ENCODE peak calls at places on chromosome 2, in five cellular contexts. O is psoas muscle, W is MM.1S, H is mesenchymal stem cell, C is left lung. Q is an unnamed sample. For H3K4me1, the result is how much of the 10 kb centered on the place peaks cover.

GRCh38 chr2:78351208-78351607 is 674.3 kb upstream of the REG3G start:
- DNase-seq in O (no peak), W (no peak), H (peak), C (no peak), Q (no peak)

GRCh38 chr2:42844901-42845685 is 52.7 kb upstream of the HAAO start:
- DNase-seq in O (no peak), W (no peak), H (peak), C (no peak), Q (no peak)

GRCh38 chr2:441258-442023 is 153.6 kb upstream of the ALKAL2 start:
- DNase-seq in O (no peak), W (peak), H (no peak), C (no peak), Q (no peak)

GRCh38 chr2:240596491-240596931 is 10.0 kb downstream of the CAPN10 start:
- DNase-seq in O (peak), W (no peak), H (no peak), C (peak), Q (no peak)

GRCh38 chr2:68426885-68427579 is 40.1 kb downstream of the FBXO48 start:
- DNase-seq in O (no peak), W (peak), H (peak), C (no peak), Q (no peak)

GRCh38 chr2:231721641-231722310 is 13.5 kb downstream of the PTMA start:
- DNase-seq in O (no peak), W (no peak), H (no peak), C (no peak), Q (no peak)

GRCh38 chr2:128187032-128187654 is 96.1 kb downstream of the UGGT1 start:
- DNase-seq in O (no peak), W (no peak), H (peak), C (no peak), Q (no peak)

GRCh38 chr2:105358593-105358992 is 21.3 kb downstream of the C2orf49 start:
- DNase-seq in O (no peak), W (no peak), H (no peak), C (no peak), Q (no peak)

GRCh38 chr2:121721926-121722325 is 14.7 kb downstream of the NIFK start:
- DNase-seq in O (no peak), W (no peak), H (peak), C (no peak), Q (no peak)

GRCh38 chr2:90645-91312 is 44.5 kb upstream of the FAM110C start:
- DNase-seq in O (no peak), W (no peak), H (no peak), C (no peak), Q (no peak)

GRCh38 chr2:134665729-134666506 is 52.9 kb downstream of the TMEM163 start:
- DNase-seq in O (no peak), W (no peak), H (no peak), C (no peak), Q (no peak)

GRCh38 chr2:169361706-169362345 is 508 bp downstream of the LRP2 start:
- DNase-seq in O (peak), W (no peak), H (peak), C (peak), Q (no peak)

GRCh38 chr2:119230630-119231185 is 7.1 kb downstream of the STEAP3 start:
- DNase-seq in O (peak), W (no peak), H (peak), C (no peak), Q (no peak)

GRCh38 chr2:240588669-240589068 is 2.1 kb downstream of the CAPN10 start:
- DNase-seq in O (peak), W (no peak), H (no peak), C (no peak), Q (no peak)

GRCh38 chr2:71526975-71527374 is 73.6 kb downstream of the DYSF start:
- DNase-seq in O (no peak), W (no peak), H (no peak), C (no peak), Q (no peak)

GRCh38 chr2:133157141-133157540 is 411.1 kb downstream of the NCKAP5 start:
- DNase-seq in O (no peak), W (no peak), H (no peak), C (no peak), Q (no peak)

GRCh38 chr2:63661076-63661475 is 72.3 kb downstream of the MDH1 start:
- DNase-seq in O (no peak), W (no peak), H (peak), C (no peak), Q (no peak)

GRCh38 chr2:221791840-221792239 is 219.7 kb upstream of the EPHA4 start:
- DNase-seq in O (no peak), W (no peak), H (no peak), C (no peak), Q (no peak)

GRCh38 chr2:156670104-156670503 is 233.9 kb downstream of the GPD2 start:
- DNase-seq in O (no peak), W (no peak), H (no peak), C (no peak), Q (no peak)

GRCh38 chr2:103986001-103986400 is 867.9 kb upstream of the POU3F3 start:
- DNase-seq in O (no peak), W (no peak), H (no peak), C (no peak), Q (no peak)

GRCh38 chr2:18949871-18950597 is 360.7 kb upstream of the NT5C1B start:
- DNase-seq in O (no peak), W (no peak), H (peak), C (no peak), Q (no peak)

GRCh38 chr2:134435936-134436335 is 182.1 kb downstream of the MGAT5 start:
- DNase-seq in O (no peak), W (no peak), H (no peak), C (no peak), Q (no peak)

GRCh38 chr2:153287109-153287801 is 191.3 kb downstream of the RPRM start:
- DNase-seq in O (no peak), W (no peak), H (no peak), C (no peak), Q (no peak)

GRCh38 chr2:233245406-233245805 is 6.1 kb upstream of the ATG16L1 start:
- DNase-seq in O (no peak), W (no peak), H (no peak), C (no peak), Q (no peak)

GRCh38 chr2:200405599-200406298 is 99.3 kb downstream of the SPATS2L start:
- DNase-seq in O (no peak), W (no peak), H (peak), C (no peak), Q (no peak)

GRCh38 chr2:38095655-38095995 is 19.7 kb upstream of the CYP1B1 start:
- DNase-seq in O (no peak), W (no peak), H (no peak), C (no peak), Q (no peak)

GRCh38 chr2:158391876-158392275 is 64.7 kb downstream of the CCDC148 start:
- DNase-seq in O (no peak), W (no peak), H (no peak), C (no peak), Q (no peak)

GRCh38 chr2:115374981-115375380 is 932.5 kb downstream of the DPP10 start:
- DNase-seq in O (no peak), W (no peak), H (no peak), C (no peak), Q (no peak)

GRCh38 chr2:141455211-141455826 is 675.5 kb downstream of the LRP1B start:
- DNase-seq in O (no peak), W (no peak), H (no peak), C (no peak), Q (no peak)

GRCh38 chr2:62293151-62293489 is 97.2 kb downstream of the B3GNT2 start:
- DNase-seq in O (no peak), W (no peak), H (no peak), C (no peak), Q (no peak)

GRCh38 chr2:73059106-73059505 is 12.4 kb downstream of the SFXN5 start:
- DNase-seq in O (no peak), W (no peak), H (no peak), C (no peak), Q (no peak)

GRCh38 chr2:177535968-177536514 is 143.5 kb downstream of the AGPS start:
- DNase-seq in O (no peak), W (no peak), H (no peak), C (no peak), Q (no peak)

GRCh38 chr2:201777869-201778268 is 2.9 kb downstream of the ALS2 start:
- DNase-seq in O (no peak), W (no peak), H (no peak), C (no peak), Q (no peak)

GRCh38 chr2:216692636-216693413 is 2.5 kb downstream of the IGFBP5 start:
- DNase-seq in O (peak), W (peak), H (peak), C (peak), Q (no peak)

GRCh38 chr2:148860037-148860436 is 15.0 kb upstream of the KIF5C start:
- DNase-seq in O (no peak), W (no peak), H (no peak), C (no peak), Q (no peak)

DNA sequence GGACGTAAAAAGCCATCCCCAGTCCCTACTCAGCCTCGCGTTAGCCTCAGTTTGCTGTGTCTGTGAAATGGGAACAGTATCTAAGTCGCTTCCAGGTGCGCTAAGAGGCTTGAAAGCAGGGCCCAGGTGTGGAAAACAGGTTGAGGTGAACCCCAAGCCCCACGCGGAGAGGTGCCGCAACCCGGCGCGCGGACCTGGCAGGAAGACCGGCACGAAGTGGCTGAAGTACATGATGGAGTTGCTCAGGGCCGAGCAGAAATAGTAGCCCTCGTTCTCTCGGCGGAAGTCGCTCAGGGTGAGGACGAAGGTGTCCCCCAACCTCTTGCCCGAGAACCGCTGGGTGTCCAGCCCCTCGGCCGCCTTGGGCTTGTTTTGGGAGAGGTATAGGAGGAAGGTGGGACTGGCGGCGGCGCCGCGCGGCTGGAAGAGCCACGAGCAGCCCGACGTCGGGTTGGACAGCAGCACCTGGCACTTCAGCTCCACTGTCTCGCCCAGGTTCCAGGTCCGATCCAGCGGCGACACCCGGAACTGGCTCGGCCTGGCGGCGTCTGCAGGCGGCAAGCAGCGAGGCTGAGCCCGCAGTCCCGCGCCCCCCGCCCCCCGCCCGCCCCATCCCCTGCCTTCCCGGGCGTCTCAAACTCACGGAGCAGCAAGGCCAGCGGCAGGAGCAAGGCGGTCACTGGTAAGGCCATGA is 432 bp downstream of the CD8A start:
- DNase-seq in O (no peak), W (no peak), H (no peak), C (no peak), Q (no peak)
- H3K4me3 ChIP-seq in O (peak), W (no peak), H (no peak), C (peak), Q (peak)

DNA sequence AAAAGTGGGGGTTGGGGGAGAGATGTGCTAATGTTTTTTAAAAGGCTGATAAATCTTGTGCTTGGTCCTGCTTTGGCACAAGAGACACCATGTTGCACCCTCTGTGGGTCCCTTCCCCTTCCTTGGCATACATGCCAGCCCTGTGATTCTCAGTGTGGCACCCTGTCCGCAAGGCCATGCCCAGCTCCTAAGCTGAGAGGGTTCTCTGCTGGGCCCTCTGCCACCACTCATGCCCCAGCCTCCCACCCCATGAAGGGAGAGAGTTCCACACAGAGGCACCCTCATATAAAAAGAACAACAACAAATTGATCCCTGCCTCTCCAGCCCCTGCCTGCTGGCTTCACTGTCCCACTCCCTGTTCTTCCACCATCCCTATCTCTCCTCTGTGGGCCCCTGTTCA is 2.5 kb upstream of the ADCY3 start:
- DNase-seq in O (no peak), W (no peak), H (no peak), C (no peak), Q (no peak)
- H3K4me1 ChIP-seq in O (under half), W (under half), H (under half), C (under half), Q (under half)

DNA sequence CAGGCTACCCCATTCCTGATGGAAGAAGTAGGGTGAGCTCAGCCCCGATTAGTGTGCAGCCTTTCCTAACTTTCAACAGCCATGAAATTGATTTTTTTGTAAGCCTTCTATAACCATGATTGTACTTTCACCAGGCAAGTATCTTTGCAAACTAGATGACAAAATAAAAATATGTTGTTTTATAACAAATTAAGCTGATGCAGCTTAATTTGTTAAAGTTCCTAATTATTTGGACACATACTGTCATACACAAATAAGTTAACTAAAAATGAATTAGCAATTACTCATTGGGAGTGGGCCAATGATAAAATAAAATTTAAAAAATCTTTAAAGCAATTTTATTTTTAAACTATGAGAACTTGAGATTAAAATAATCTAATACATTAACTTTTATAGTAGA is 113.1 kb upstream of the FANCL start:
- DNase-seq in O (no peak), W (no peak), H (no peak), C (no peak), Q (no peak)
- H3K27ac ChIP-seq in O (no peak), W (no peak), H (no peak), C (no peak), Q (no peak)

DNA sequence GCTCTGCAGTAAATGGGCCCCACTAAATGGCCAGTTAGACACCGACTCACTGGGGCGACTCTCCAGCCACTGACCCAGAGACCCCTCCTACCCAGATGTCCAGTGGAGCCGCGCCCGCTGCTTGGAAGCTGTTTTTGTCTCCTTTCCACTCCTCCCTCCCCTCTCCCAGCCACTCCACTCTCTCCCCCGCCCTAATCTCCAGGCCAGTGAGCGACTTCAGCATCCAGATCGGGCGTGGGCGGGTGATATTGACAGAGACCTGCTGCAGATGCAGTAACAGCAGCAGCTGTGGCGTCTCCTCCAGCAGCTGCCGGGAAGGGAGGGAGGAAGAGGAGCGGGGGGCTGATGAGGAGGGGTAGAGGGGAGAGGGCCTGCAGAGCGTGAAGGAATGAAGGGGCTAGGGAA is at the start of gene SCN7A:
- DNase-seq in O (peak), W (no peak), H (peak), C (peak), Q (no peak)
- H3K4me3 ChIP-seq in O (peak), W (no peak), H (peak), C (peak), Q (no peak)

DNA sequence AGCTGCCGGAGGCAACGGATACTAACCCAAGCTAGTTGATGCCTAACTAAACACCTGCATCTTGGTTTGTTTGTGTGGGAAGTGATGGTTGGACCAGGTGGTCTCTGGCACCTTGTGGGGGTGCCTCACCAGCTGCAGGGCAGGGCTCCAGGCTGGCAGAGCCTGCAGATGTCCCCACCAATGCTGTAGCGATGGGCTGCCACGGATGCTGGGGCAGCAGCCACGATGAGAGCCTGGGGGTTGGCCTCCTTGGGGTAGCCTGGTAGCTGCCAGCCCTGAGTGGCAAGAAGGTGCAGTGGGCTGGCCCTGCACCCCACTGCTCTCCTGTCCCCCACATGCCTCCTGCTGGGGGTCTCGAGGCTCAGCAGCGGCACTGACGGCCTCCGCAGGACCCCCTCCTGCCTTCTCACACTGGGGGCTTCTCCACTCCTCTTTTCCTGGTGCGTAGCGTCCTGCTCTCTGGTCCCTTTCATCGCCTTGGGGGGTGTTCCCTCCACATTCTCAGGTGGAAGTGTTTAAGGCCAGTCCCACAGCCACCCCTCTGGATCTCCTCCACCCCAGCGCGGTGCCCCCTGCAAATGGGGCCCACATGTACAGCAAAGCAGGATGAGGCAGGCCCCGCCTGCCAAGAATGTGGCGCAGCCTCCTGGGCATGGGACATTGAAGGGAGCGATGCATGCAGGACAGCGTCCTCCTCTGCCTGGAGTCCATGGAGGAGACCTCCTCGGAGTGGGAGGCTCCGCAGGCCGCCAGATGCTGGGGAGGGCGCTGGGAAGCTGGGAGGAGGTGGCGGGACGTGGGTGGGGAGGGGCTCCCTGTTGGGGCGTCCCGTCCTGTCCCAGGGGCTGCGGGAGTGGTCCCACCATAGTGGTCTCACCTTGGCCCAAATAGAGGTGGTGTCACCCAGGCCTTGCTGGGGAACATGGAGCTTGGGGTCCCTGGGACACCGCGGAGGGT is 173.1 kb downstream of the ASB1 start:
- DNase-seq in O (no peak), W (no peak), H (no peak), C (no peak), Q (no peak)
- H3K4me1 ChIP-seq in O (under half), W (under half), H (under half), C (under half), Q (under half)

DNA sequence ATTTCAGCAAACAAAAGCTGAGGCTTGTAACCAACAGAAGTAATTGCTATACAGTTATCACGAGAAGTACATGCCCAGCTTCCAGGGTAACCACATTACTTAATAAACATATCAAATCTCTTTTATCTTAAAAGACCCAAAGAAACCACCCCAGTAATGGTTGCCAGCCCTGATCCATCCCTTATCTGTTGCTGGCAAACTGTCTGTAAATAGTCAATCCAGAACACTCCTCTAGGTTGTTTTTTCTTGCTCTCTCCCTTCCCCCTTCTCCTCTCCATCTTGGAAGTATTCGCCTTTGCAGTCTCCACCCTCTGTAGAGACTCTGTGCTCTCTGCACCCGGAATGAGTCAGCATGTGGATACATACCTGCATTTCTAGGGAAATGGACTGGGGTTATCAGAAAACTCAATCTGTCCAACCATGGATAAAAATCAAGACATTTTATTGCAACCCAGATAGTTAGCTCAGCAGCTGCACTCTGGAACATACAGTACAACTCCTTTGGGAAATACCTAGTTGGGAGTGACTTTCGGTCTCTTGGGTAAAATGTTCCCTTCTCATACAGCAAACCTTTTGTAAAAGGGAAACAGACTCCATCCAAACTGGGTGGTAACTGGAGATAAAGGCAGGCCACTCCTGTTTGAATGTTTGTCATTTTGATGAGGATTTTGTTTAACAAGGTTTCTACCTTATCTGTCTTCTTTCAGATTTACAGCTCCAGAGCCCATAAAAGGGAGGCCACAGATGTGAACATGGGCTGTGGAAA is 123.5 kb upstream of the FOSL2 start:
- DNase-seq in O (no peak), W (no peak), H (peak), C (no peak), Q (no peak)
- H3K27ac ChIP-seq in O (peak), W (no peak), H (no peak), C (no peak), Q (no peak)

Q was measured in effector memory CD4-positive, alpha-beta T cell.